ENCODE peak calls at places on chromosomes 13 and 19, in ten cellular contexts. J, B, S, H, Z, D, C, M, L and Y are unnamed samples.

GRCh38 chr19:6417713-6418561 is 6.7 kb downstream of the KHSRP start:
- DNase-seq in J (peak; percentile 38), H (no peak), B (no peak), C (no peak), Z (no peak), L (no peak), D (no peak), M (no peak), S (no peak), Y (no peak)

GRCh38 chr13:29861694-29862110 is 11.3 kb upstream of the UBL3 start:
- DNase-seq in Z (no peak), M (no peak), B (no peak), S (no peak), L (no peak), H (peak; percentile 85), D (peak; percentile 12), J (peak; percentile 99), C (no peak), Y (peak; percentile 39)

GRCh38 chr13:28161370-28161769 is 23.0 kb downstream of the PAN3 start:
- DNase-seq in H (no peak), J (peak; percentile 41), D (no peak), S (no peak), C (no peak), B (no peak), Z (no peak), M (no peak), L (no peak), Y (no peak)

GRCh38 chr19:44648536-44649370 is 5.0 kb downstream of the PVR start:
- DNase-seq in S (no peak), Z (no peak), B (no peak), L (no peak), D (peak; percentile 40), M (no peak), J (peak; percentile 71), C (no peak), H (no peak), Y (no peak)

GRCh38 chr19:3668331-3669133 is 31.7 kb downstream of the PIP5K1C start:
- DNase-seq in C (no peak), S (no peak), H (no peak), B (no peak), D (no peak), L (no peak), J (peak; percentile 9), Z (no peak), M (no peak), Y (no peak)

GRCh38 chr13:33606692-33607091 is 211.3 kb upstream of the RFC3 start:
- DNase-seq in C (no peak), Z (no peak), J (peak; percentile 31), H (no peak), D (no peak), S (no peak), L (no peak), B (no peak), M (no peak), Y (no peak)

GRCh38 chr19:41298327-41298964 is 11.5 kb upstream of the CCDC97 start:
- DNase-seq in M (no peak), S (peak; percentile 35), J (peak; percentile 94), L (peak; percentile 47), Z (no peak), C (no peak), D (no peak), B (no peak), H (peak; percentile 49), Y (peak; percentile 91)

GRCh38 chr19:18436651-18437478 is 1.1 kb downstream of the ISYNA1 start:
- DNase-seq in H (peak; percentile 51), M (peak; percentile 47), D (no peak), B (peak; percentile 88), S (peak; percentile 83), L (peak; percentile 77), C (peak; percentile 74), Z (peak; percentile 56), J (peak; percentile 85), Y (no peak)

GRCh38 chr13:99228737-99229691 is 28.4 kb downstream of the UBAC2 start:
- DNase-seq in Z (no peak), S (no peak), B (no peak), H (peak; percentile 76), L (no peak), D (peak; percentile 63), M (no peak), C (no peak), J (peak; percentile 84), Y (peak; percentile 54)

GRCh38 chr13:30352121-30352520 is 44.8 kb upstream of the KATNAL1 start:
- DNase-seq in Z (no peak), D (no peak), S (no peak), H (no peak), M (no peak), B (no peak), C (no peak), L (no peak), J (no peak), Y (no peak)

GRCh38 chr13:52070929-52071523 is 46.5 kb downstream of the UTP14C start:
- DNase-seq in L (no peak), Z (no peak), J (peak; percentile 53), B (no peak), S (no peak), D (no peak), M (no peak), H (no peak), C (no peak), Y (no peak)

GRCh38 chr13:25709088-25709487 is 337.3 kb downstream of the ATP8A2 start:
- DNase-seq in H (no peak), B (no peak), D (no peak), M (no peak), C (no peak), Z (no peak), L (no peak), J (no peak), S (no peak), Y (no peak)

GRCh38 chr13:76790519-76791289 is 95.5 kb downstream of the KCTD12 start:
- DNase-seq in B (no peak), L (no peak), H (no peak), J (peak; percentile 24), Z (no peak), D (no peak), S (no peak), C (no peak), M (no peak), Y (no peak)

GRCh38 chr13:103883152-103883551 is 816.9 kb upstream of the SLC10A2 start:
- DNase-seq in H (peak; percentile 98), J (peak; percentile 92), Z (peak; percentile 86), L (no peak), D (peak; percentile 88), S (no peak), C (peak; percentile 36), M (no peak), B (peak; percentile 35), Y (peak; percentile 72)

GRCh38 chr13:23790591-23791170 is 98.5 kb downstream of the MIPEP start:
- DNase-seq in S (no peak), D (no peak), L (no peak), J (peak; percentile 84), H (peak; percentile 80), Z (peak; percentile 72), B (no peak), C (no peak), M (no peak), Y (peak; percentile 91)

GRCh38 chr13:86002921-86003488 is 203.8 kb upstream of the SLITRK6 start:
- DNase-seq in S (no peak), M (no peak), J (no peak), L (no peak), Z (no peak), B (no peak), H (peak; percentile 13), D (no peak), C (no peak), Y (no peak)